ENCODE peak calls at places on chromosomes 3 and 15, in seven cellular contexts. M is fibroblast of pulmonary artery; A is CD4-positive, alpha-beta memory T cell; G is fibroblast of mammary gland; U is A549; D is CD8-positive, alpha-beta memory T cell; Q is lower leg skin. P is an unnamed sample.

GRCh38 chr3:129618901-129619671 is 12.6 kb upstream of the PLXND1 start:
- DNase-seq in M (no peak), A (no peak), G (no peak), U (no peak), D (no peak), Q (peak), P (no peak)

GRCh38 chr15:51092480-51092879 is 2.2 kb downstream of the TNFAIP8L3 start:
- DNase-seq in M (no peak), A (no peak), G (no peak), U (no peak), D (no peak), Q (no peak), P (no peak)

GRCh38 chr15:77659350-77660321 is 26.9 kb upstream of the LINGO1 start:
- DNase-seq in M (peak), A (no peak), G (peak), U (peak), D (no peak), Q (no peak), P (peak)

GRCh38 chr3:107522510-107523360 is at the start of gene BBX:
- DNase-seq in M (peak), A (peak), G (peak), U (peak), D (peak), Q (peak), P (peak)

GRCh38 chr15:87743557-87743956 is 513.0 kb downstream of the NTRK3 start:
- DNase-seq in M (peak), A (no peak), G (peak), U (no peak), D (no peak), Q (no peak), P (no peak)

GRCh38 chr3:122458992-122459391 is 43.1 kb upstream of the WDR5B start:
- DNase-seq in M (peak), A (no peak), G (peak), U (no peak), D (no peak), Q (no peak), P (no peak)

GRCh38 chr3:72625616-72626337 is 222.5 kb downstream of the SHQ1 start:
- DNase-seq in M (peak), A (no peak), G (peak), U (peak), D (no peak), Q (no peak), P (no peak)

GRCh38 chr15:59917504-59918157 is 86.5 kb upstream of the FOXB1 start:
- DNase-seq in M (peak), A (peak), G (peak), U (peak), D (peak), Q (no peak), P (peak)

GRCh38 chr3:100159564-100160153 is 45.4 kb upstream of the FILIP1L start:
- DNase-seq in M (peak), A (no peak), G (peak), U (no peak), D (no peak), Q (no peak), P (no peak)

GRCh38 chr3:50205719-50206276 is 727 bp downstream of the SLC38A3 start:
- DNase-seq in M (no peak), A (peak), G (no peak), U (no peak), D (no peak), Q (no peak), P (peak)

GRCh38 chr3:72381584-72381983 is 466.7 kb downstream of the SHQ1 start:
- DNase-seq in M (no peak), A (no peak), G (no peak), U (no peak), D (no peak), Q (no peak), P (no peak)

GRCh38 chr3:156379327-156379726 is 175.6 kb downstream of the SSR3 start:
- DNase-seq in M (no peak), A (no peak), G (no peak), U (no peak), D (no peak), Q (no peak), P (no peak)

GRCh38 chr3:25155696-25156471 is 272.2 kb upstream of the RARB start:
- DNase-seq in M (peak), A (no peak), G (no peak), U (no peak), D (no peak), Q (no peak), P (no peak)

GRCh38 chr15:70493787-70494514 is 269.4 kb downstream of the UACA start:
- DNase-seq in M (no peak), A (no peak), G (no peak), U (peak), D (no peak), Q (no peak), P (no peak)

GRCh38 chr15:80531388-80532184 is 127.4 kb downstream of the ARNT2 start:
- DNase-seq in M (peak), A (no peak), G (no peak), U (no peak), D (no peak), Q (peak), P (no peak)

GRCh38 chr15:69838951-69839350 is 258.8 kb downstream of the TLE3 start:
- DNase-seq in M (no peak), A (no peak), G (no peak), U (no peak), D (no peak), Q (no peak), P (no peak)

GRCh38 chr3:107413264-107413663 is 36.0 kb downstream of the CCDC54 start:
- DNase-seq in M (no peak), A (no peak), G (no peak), U (no peak), D (no peak), Q (no peak), P (no peak)

GRCh38 chr15:33011976-33012375 is 182.5 kb downstream of the FMN1 start:
- DNase-seq in M (no peak), A (no peak), G (no peak), U (no peak), D (no peak), Q (no peak), P (no peak)

GRCh38 chr3:50370594-50370993 is 11.3 kb upstream of the TMEM115 start:
- DNase-seq in M (peak), A (no peak), G (peak), U (no peak), D (no peak), Q (no peak), P (no peak)

GRCh38 chr15:31149987-31150386 is 48.5 kb upstream of the TRPM1 start:
- DNase-seq in M (no peak), A (no peak), G (no peak), U (no peak), D (no peak), Q (peak), P (no peak)

GRCh38 chr3:146513386-146514051 is 30.9 kb downstream of the PLSCR1 start:
- DNase-seq in M (no peak), A (no peak), G (no peak), U (no peak), D (no peak), Q (no peak), P (no peak)

GRCh38 chr3:191019855-191020254 is 157.4 kb upstream of the GMNC start:
- DNase-seq in M (no peak), A (no peak), G (no peak), U (no peak), D (no peak), Q (no peak), P (no peak)

GRCh38 chr3:189398656-189399055 is 226.9 kb downstream of the TPRG1 start:
- DNase-seq in M (no peak), A (no peak), G (no peak), U (no peak), D (no peak), Q (no peak), P (no peak)

GRCh38 chr15:62416535-62416934 is 251.4 kb upstream of the C2CD4B start:
- DNase-seq in M (no peak), A (no peak), G (no peak), U (no peak), D (no peak), Q (no peak), P (no peak)

GRCh38 chr15:45855210-45855906 is 220.5 kb downstream of the SQOR start:
- DNase-seq in M (no peak), A (no peak), G (no peak), U (no peak), D (no peak), Q (no peak), P (no peak)

GRCh38 chr15:40743921-40744809 is 10.9 kb downstream of the RMDN3 start:
- DNase-seq in M (peak), A (peak), G (peak), U (no peak), D (peak), Q (no peak), P (peak)

GRCh38 chr15:62748175-62748574 is 294.4 kb upstream of the TPM1 start:
- DNase-seq in M (no peak), A (no peak), G (no peak), U (no peak), D (no peak), Q (no peak), P (no peak)

GRCh38 chr15:78223396-78224023 is 10.9 kb downstream of the ACSBG1 start:
- DNase-seq in M (peak), A (no peak), G (peak), U (no peak), D (no peak), Q (no peak), P (no peak)

GRCh38 chr3:96700322-96701315 is 113.8 kb upstream of the EPHA6 start:
- DNase-seq in M (no peak), A (no peak), G (no peak), U (no peak), D (no peak), Q (no peak), P (no peak)

GRCh38 chr3:24048843-24049242 is 103.8 kb downstream of the NR1D2 start:
- DNase-seq in M (peak), A (no peak), G (peak), U (no peak), D (no peak), Q (no peak), P (no peak)

GRCh38 chr3:115671761-115672455 is 48.6 kb downstream of the GAP43 start:
- DNase-seq in M (no peak), A (no peak), G (peak), U (no peak), D (no peak), Q (no peak), P (no peak)
- H3K4me3 ChIP-seq in M (no peak), A (no peak), G (no peak), U (no peak), D (no peak), Q (no peak), P (no peak)

DNA sequence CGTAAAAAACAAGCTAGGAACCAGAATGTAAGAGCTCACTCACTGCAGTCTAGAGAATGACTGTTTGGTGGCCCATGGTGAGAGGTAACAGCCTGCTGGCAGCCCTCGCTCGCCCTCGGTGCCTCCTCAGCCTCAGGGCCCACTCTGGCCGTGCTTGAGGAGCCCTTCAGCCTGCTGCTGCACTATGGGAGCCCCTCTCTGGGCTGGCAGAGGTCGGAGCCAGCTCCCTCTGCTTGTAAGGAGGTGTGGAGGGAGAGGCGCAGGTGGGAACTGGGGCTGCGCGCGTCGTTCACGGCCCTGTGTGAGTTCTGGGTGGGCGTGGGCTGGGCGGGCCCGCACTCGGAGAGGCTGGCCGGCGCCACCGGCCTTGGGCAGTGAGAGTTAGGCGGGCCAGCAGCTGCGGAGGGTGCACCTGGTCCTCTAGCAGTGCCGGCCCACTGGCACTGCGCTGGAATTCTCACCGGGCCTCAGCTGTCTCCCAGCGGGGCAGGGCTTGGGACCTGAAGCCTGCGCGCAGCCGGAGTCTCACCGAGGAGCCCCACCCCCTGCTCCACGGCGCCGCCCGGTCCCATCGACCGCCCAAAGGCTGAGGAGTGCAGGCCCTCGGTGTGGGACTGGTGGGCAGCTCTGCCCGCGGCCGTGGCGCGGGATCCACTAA is 420.6 kb downstream of the RBMS3 start:
- DNase-seq in M (no peak), A (no peak), G (no peak), U (no peak), D (no peak), Q (no peak), P (no peak)
- H3K4me3 ChIP-seq in M (no peak), A (no peak), G (no peak), U (no peak), D (no peak), Q (no peak), P (no peak)

DNA sequence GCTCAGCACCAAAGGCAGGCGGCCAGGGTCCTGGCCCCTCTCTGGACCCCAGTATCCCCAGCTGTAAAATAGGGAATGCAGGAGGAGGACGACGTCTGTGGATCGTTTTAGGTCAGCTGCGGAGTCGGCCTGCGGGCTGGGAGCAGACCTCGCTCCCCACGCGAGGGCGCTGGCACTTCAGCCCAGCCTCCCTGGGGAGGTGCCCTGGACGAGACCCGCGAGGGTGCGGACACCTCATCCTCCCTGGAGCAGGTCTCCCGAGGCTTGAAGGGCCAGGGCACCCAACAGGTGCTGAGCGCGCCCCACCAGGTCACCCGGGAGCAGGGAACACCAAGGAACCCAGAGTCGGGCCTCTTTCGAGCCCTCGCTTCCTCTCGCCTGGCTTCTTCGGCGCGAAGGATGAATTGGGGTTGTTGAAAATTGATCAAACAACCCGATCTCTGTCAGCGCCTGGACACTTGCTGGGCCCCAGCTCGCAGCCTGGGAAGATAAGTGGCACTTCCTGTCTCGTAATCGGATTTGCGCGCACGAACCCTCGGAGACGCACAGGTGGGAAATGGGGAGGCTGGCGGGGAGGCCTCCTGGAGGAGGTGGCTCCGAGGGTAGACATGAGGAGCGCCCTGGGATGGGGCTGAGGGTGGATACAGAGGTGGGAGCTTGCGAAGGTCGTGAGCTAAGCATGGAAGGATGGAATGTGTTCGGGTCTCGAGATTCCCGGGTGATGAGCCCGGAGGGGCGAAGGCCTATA is 588 bp upstream of the VIPR1 start:
- DNase-seq in M (peak), A (peak), G (peak), U (no peak), D (peak), Q (peak), P (no peak)
- H3K4me3 ChIP-seq in M (peak), A (peak), G (no peak), U (peak), D (peak), Q (peak), P (peak)

DNA sequence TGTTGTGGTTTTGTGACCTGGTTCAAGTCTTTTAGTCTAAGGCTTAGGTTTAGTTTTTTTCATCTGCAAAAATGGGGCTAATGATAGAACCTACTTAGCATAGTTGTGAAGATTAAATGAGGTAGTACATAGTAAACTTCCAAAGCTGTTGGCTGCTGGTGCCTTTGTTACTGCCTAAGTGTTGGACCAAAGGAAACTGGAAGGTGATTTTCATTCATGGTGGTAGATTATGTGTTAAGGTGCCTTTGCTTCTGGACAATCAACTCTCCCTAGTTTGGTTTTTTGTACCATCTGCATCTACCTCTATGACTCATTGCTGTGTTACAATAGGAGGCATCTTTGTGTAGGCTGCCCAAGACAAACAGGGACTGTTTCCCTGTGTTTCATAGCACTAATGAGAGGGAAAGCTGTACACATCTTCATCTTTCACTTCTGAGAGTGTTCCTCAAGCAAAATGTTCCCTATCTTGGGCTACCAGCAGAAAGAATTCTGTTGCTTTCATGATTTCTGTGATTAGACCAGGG is 3.2 kb downstream of the MAP2K1 start:
- DNase-seq in M (peak), A (no peak), G (peak), U (no peak), D (no peak), Q (no peak), P (no peak)
- H3K4me3 ChIP-seq in M (no peak), A (no peak), G (no peak), U (no peak), D (no peak), Q (no peak), P (no peak)

GRCh38 chr3:177282028-177282655 is 84.9 kb upstream of the TBL1XR1 start:
- DNase-seq in M (no peak), A (no peak), G (no peak), U (no peak), D (no peak), Q (no peak), P (peak)

GRCh38 chr3:177286034-177286433 is 88.8 kb upstream of the TBL1XR1 start:
- DNase-seq in M (no peak), A (no peak), G (no peak), U (peak), D (no peak), Q (no peak), P (no peak)

GRCh38 chr3:177281292-177281942 is 84.1 kb upstream of the TBL1XR1 start:
- DNase-seq in M (no peak), A (no peak), G (no peak), U (no peak), D (no peak), Q (no peak), P (peak)

GRCh38 chr3:177284383-177284881 is 87.2 kb upstream of the TBL1XR1 start:
- DNase-seq in M (peak), A (peak), G (peak), U (peak), D (no peak), Q (peak), P (peak)

GRCh38 chr3:177283983-177284382 is 86.7 kb upstream of the TBL1XR1 start:
- DNase-seq in M (no peak), A (no peak), G (no peak), U (no peak), D (no peak), Q (no peak), P (no peak)
- H3K4me3 ChIP-seq in M (no peak), A (no peak), G (no peak), U (no peak), D (no peak), Q (no peak), P (peak)

GRCh38 chr15:74785716-74786032 is 3.8 kb downstream of the CSK start:
- DNase-seq in M (no peak), A (no peak), G (no peak), U (no peak), D (no peak), Q (no peak), P (no peak)

GRCh38 chr15:74787251-74788041 is 5.6 kb downstream of the CSK start:
- DNase-seq in M (peak), A (peak), G (peak), U (peak), D (peak), Q (peak), P (peak)

GRCh38 chr15:74788042-74788715 is 6.3 kb downstream of the CSK start:
- DNase-seq in M (no peak), A (no peak), G (no peak), U (no peak), D (no peak), Q (no peak), P (no peak)

GRCh38 chr15:74784854-74785715 is 3.2 kb downstream of the CSK start:
- DNase-seq in M (no peak), A (peak), G (no peak), U (no peak), D (no peak), Q (no peak), P (no peak)

DNA sequence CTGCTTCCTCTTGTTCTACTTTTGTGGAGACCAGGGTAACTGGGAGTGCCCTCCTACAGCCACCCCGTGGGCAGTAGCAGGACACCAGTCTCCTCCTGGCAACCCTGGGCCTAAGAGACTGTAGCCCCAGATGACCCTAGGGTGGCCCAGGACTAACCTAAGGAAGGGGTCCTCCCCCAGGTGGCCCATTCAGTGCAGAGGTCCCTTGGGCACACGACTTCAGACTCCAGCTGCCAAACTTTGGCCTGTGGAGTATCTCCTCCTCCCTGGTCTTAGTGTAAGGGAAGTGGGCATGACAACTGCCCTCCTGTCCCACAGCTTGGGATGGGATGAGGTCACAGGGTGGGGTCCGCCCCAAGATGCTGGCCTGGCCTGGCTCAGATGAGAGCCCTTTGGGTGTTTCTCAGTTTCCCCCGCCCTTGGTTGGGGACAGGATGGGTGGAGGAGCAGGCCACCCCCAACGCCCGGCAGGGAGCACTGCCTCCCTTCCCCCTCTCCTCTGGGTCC is 4.8 kb downstream of the CSK start:
- DNase-seq in M (no peak), A (no peak), G (no peak), U (no peak), D (no peak), Q (no peak), P (no peak)
- H3K4me3 ChIP-seq in M (no peak), A (peak), G (no peak), U (no peak), D (peak), Q (no peak), P (peak)

GRCh38 chr3:55619186-55619808 is 132.2 kb upstream of the WNT5A start:
- DNase-seq in M (no peak), A (no peak), G (no peak), U (no peak), D (no peak), Q (no peak), P (no peak)
- H3K4me3 ChIP-seq in M (no peak), A (no peak), G (no peak), U (no peak), D (no peak), Q (no peak), P (no peak)

GRCh38 chr15:64464271-64465005 is 4.1 kb downstream of the ZNF609 start:
- DNase-seq in M (peak), A (no peak), G (peak), U (no peak), D (no peak), Q (no peak), P (no peak)

GRCh38 chr15:64460206-64460736 is at the start of gene ZNF609:
- DNase-seq in M (peak), A (peak), G (peak), U (peak), D (peak), Q (peak), P (peak)

GRCh38 chr15:64460737-64461576 is 579 bp downstream of the ZNF609 start:
- DNase-seq in M (peak), A (peak), G (peak), U (peak), D (peak), Q (no peak), P (peak)

GRCh38 chr15:64461577-64462162 is 1.3 kb downstream of the ZNF609 start:
- DNase-seq in M (peak), A (no peak), G (no peak), U (peak), D (no peak), Q (no peak), P (no peak)

GRCh38 chr15:64462492-64462891 is 2.1 kb downstream of the ZNF609 start:
- DNase-seq in M (no peak), A (no peak), G (no peak), U (no peak), D (no peak), Q (no peak), P (no peak)
- H3K4me3 ChIP-seq in M (peak), A (no peak), G (no peak), U (no peak), D (peak), Q (no peak), P (no peak)

P was measured in Jurkat, Clone E6-1.